ENCODE peak calls at places on chromosomes 7 and 10, in ten cellular contexts. Q is mesenchymal stem cell; H is uterus; A is caudate nucleus; F is heart right ventricle; Y is pancreas; C is left ventricle myocardium inferior; B is brain microvascular endothelial cell; W is tibial artery; P is CD8-positive, alpha-beta T cell. U is an unnamed sample.

GRCh38 chr7:19117870-19118608 is 603 bp upstream of the TWIST1 start:
- DNase-seq in Q (peak; percentile 45), H (no peak), A (no peak), F (peak; percentile 17), Y (peak; percentile 56), C (no peak), B (peak; percentile 2), W (no peak), P (no peak), U (no peak)

GRCh38 chr10:113059001-113059780 is 109.1 kb downstream of the TCF7L2 start:
- DNase-seq in Q (peak; percentile 75), H (peak; percentile 72), A (peak; percentile 25), F (no peak), Y (no peak), C (peak; percentile 28), B (no peak), W (peak; percentile 53), P (no peak), U (no peak)

GRCh38 chr10:110206988-110207804 is at the start of gene MXI1:
- DNase-seq in Q (peak; percentile 83), H (peak; percentile 71), A (peak; percentile 27), F (peak; percentile 74), Y (peak; percentile 83), C (peak; percentile 83), B (peak; percentile 90), W (peak; percentile 81), P (peak; percentile 38), U (peak; percentile 76)

GRCh38 chr7:7554021-7554432 is 12.7 kb upstream of the MIOS start:
- DNase-seq in Q (no peak), H (no peak), A (no peak), F (no peak), Y (no peak), C (no peak), B (peak; percentile 34), W (no peak), P (no peak), U (no peak)

GRCh38 chr7:80393786-80394185 is 118.1 kb downstream of the GNAT3 start:
- DNase-seq in Q (no peak), H (no peak), A (no peak), F (no peak), Y (no peak), C (no peak), B (no peak), W (no peak), P (no peak), U (no peak)

GRCh38 chr7:28293529-28293835 is 112.9 kb upstream of the JAZF1 start:
- DNase-seq in Q (no peak), H (no peak), A (no peak), F (no peak), Y (no peak), C (no peak), B (no peak), W (no peak), P (no peak), U (no peak)

GRCh38 chr10:124539935-124540641 is 78.5 kb downstream of the LHPP start:
- DNase-seq in Q (peak; percentile 43), H (peak; percentile 75), A (peak; percentile 17), F (peak; percentile 82), Y (peak; percentile 79), C (peak; percentile 71), B (no peak), W (peak; percentile 38), P (peak; percentile 76), U (peak; percentile 26)

GRCh38 chr10:49651039-49651835 is 28.2 kb upstream of the C10orf53 start:
- DNase-seq in Q (no peak), H (no peak), A (no peak), F (no peak), Y (no peak), C (no peak), B (no peak), W (no peak), P (no peak), U (no peak)

GRCh38 chr10:1947464-1948043 is 210.2 kb upstream of the ADARB2 start:
- DNase-seq in Q (no peak), H (no peak), A (no peak), F (no peak), Y (no peak), C (no peak), B (no peak), W (no peak), P (no peak), U (no peak)

GRCh38 chr10:67622506-67622905 is 73.5 kb downstream of the CTNNA3 start:
- DNase-seq in Q (no peak), H (no peak), A (no peak), F (no peak), Y (no peak), C (no peak), B (no peak), W (no peak), P (no peak), U (no peak)

GRCh38 chr10:132311338-132311939 is 3.7 kb upstream of the STK32C start:
- DNase-seq in Q (peak; percentile 25), H (no peak), A (no peak), F (no peak), Y (no peak), C (no peak), B (no peak), W (no peak), P (no peak), U (no peak)

GRCh38 chr7:2932761-2933251 is 88.7 kb upstream of the GNA12 start:
- DNase-seq in Q (no peak), H (no peak), A (no peak), F (no peak), Y (peak; percentile 47), C (no peak), B (no peak), W (peak; percentile 18), P (no peak), U (no peak)

GRCh38 chr10:86230538-86231180 is 135.9 kb downstream of the GRID1 start:
- DNase-seq in Q (no peak), H (no peak), A (no peak), F (no peak), Y (no peak), C (no peak), B (no peak), W (no peak), P (no peak), U (no peak)

GRCh38 chr7:26593405-26593804 is 271.0 kb downstream of the SKAP2 start:
- DNase-seq in Q (no peak), H (no peak), A (no peak), F (peak; percentile 27), Y (no peak), C (peak; percentile 16), B (no peak), W (no peak), P (no peak), U (peak; percentile 91)

GRCh38 chr7:82624337-82624736 is 180.8 kb upstream of the CACNA2D1 start:
- DNase-seq in Q (peak; percentile 77), H (no peak), A (no peak), F (no peak), Y (no peak), C (no peak), B (peak; percentile 57), W (no peak), P (no peak), U (no peak)

GRCh38 chr7:98223898-98224700 is 12.9 kb downstream of the BHLHA15 start:
- DNase-seq in Q (no peak), H (no peak), A (no peak), F (no peak), Y (peak; percentile 54), C (peak; percentile 2), B (no peak), W (no peak), P (no peak), U (no peak)

GRCh38 chr10:80172896-80173295 is 32.4 kb downstream of the ANXA11 start:
- DNase-seq in Q (no peak), H (no peak), A (no peak), F (no peak), Y (no peak), C (no peak), B (no peak), W (no peak), P (no peak), U (no peak)

GRCh38 chr10:103806376-103807320 is 48.7 kb downstream of the SH3PXD2A start:
- DNase-seq in Q (no peak), H (no peak), A (no peak), F (no peak), Y (no peak), C (peak; percentile 39), B (no peak), W (no peak), P (no peak), U (no peak)

GRCh38 chr7:138089080-138089901 is 13.0 kb downstream of the AKR1D1 start:
- DNase-seq in Q (peak; percentile 4), H (no peak), A (no peak), F (no peak), Y (no peak), C (no peak), B (peak; percentile 21), W (no peak), P (no peak), U (no peak)

GRCh38 chr7:40826419-40827216 is 691.8 kb downstream of the SUGCT start:
- DNase-seq in Q (peak; percentile 83), H (no peak), A (no peak), F (no peak), Y (no peak), C (no peak), B (peak; percentile 20), W (no peak), P (no peak), U (no peak)
- H3K27ac ChIP-seq in Q (peak overlapping the region; percentile 87), H (no peak overlapping the region), A (no peak overlapping the region), F (no peak overlapping the region), Y (no peak overlapping the region), C (no peak overlapping the region), B (peak overlapping the region; percentile 73), W (peak overlapping the region; percentile 76), P (no peak overlapping the region), U (no peak overlapping the region)

GRCh38 chr7:157143788-157144187 is 5.1 kb downstream of the UBE3C start:
- DNase-seq in Q (no peak), H (no peak), A (no peak), F (no peak), Y (no peak), C (no peak), B (no peak), W (no peak), P (no peak), U (no peak)
- H3K27ac ChIP-seq in Q (no peak overlapping the region), H (no peak overlapping the region), A (no peak overlapping the region), F (no peak overlapping the region), Y (no peak overlapping the region), C (no peak overlapping the region), B (no peak overlapping the region), W (no peak overlapping the region), P (no peak overlapping the region), U (no peak overlapping the region)

DNA sequence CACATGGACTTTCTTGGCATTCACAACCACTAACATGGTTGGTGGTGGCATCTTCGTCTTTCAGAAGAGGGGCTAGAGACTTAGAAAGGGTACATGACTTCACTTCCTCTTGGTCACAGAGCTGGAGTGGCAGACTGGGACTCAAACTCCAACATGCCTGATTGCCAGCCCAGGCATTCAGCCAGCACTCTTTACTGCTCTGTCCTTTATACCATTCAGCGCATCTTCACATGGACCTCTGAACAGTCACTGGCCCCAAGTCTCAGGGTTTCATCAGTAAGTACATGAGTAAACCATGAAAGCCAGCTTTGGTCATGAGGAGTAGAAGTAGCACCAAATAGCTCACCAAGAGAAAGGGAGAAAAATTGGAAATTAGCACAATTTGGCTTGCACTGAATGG is 148.4 kb upstream of the KLF14 start:
- DNase-seq in Q (peak; percentile 17), H (no peak), A (no peak), F (no peak), Y (no peak), C (no peak), B (no peak), W (no peak), P (no peak), U (no peak)
- H3K27ac ChIP-seq in Q (peak overlapping the region; percentile 99), H (no peak overlapping the region), A (peak overlapping the region; percentile 74), F (peak overlapping the region; percentile 66), Y (no peak overlapping the region), C (peak overlapping the region; percentile 68), B (peak overlapping the region; percentile 24), W (peak overlapping the region; percentile 43), P (no peak overlapping the region), U (peak overlapping the region; percentile 71)

GRCh38 chr7:13603661-13604060 is 385.8 kb downstream of the ETV1 start:
- DNase-seq in Q (no peak), H (no peak), A (no peak), F (no peak), Y (no peak), C (no peak), B (no peak), W (no peak), P (no peak), U (no peak)
- H3K27ac ChIP-seq in Q (no peak overlapping the region), H (no peak overlapping the region), A (no peak overlapping the region), F (no peak overlapping the region), Y (no peak overlapping the region), C (no peak overlapping the region), B (no peak overlapping the region), W (no peak overlapping the region), P (no peak overlapping the region), U (no peak overlapping the region)